ENCODE peak calls at places on chromosomes 13 and 19, in eight cellular contexts. H is body of pancreas, U is tibial nerve, S is transverse colon, N is thoracic aorta, O is left lung, F is IMR-90, Y is hepatocyte. V is an unnamed sample.

GRCh38 chr19:10888421-10888866 is 17.1 kb downstream of the CARM1 start:
- DNase-seq in H (no peak), U (no peak), S (no peak), N (no peak), O (no peak), F (no peak), Y (no peak), V (no peak)

GRCh38 chr19:11551603-11552235 is 7.3 kb downstream of the ELOF1 start:
- DNase-seq in H (no peak), U (no peak), S (peak; percentile 26), N (no peak), O (no peak), F (no peak), Y (no peak), V (no peak)

GRCh38 chr19:13748169-13748884 is 16.0 kb upstream of the MRI1 start:
- DNase-seq in H (no peak), U (no peak), S (peak; percentile 40), N (no peak), O (no peak), F (peak; percentile 74), Y (peak; percentile 52), V (no peak)

GRCh38 chr13:25401958-25402357 is 30.2 kb downstream of the ATP8A2 start:
- DNase-seq in H (no peak), U (no peak), S (no peak), N (no peak), O (no peak), F (no peak), Y (no peak), V (no peak)

GRCh38 chr13:103029798-103030197 is 36.4 kb downstream of the SLC10A2 start:
- DNase-seq in H (no peak), U (no peak), S (no peak), N (no peak), O (no peak), F (no peak), Y (no peak), V (no peak)

GRCh38 chr19:38039966-38040365 is 133.0 kb downstream of the SIPA1L3 start:
- DNase-seq in H (no peak), U (no peak), S (no peak), N (no peak), O (no peak), F (peak; percentile 99), Y (no peak), V (no peak)

GRCh38 chr19:57587529-57587928 is 3.6 kb downstream of the ZIK1 start:
- DNase-seq in H (no peak), U (no peak), S (no peak), N (no peak), O (no peak), F (peak; percentile 87), Y (no peak), V (no peak)

GRCh38 chr13:30792257-30793000 is 57.1 kb downstream of the ALOX5AP start:
- DNase-seq in H (peak; percentile 62), U (peak; percentile 49), S (peak; percentile 50), N (peak; percentile 38), O (peak; percentile 83), F (peak; percentile 94), Y (peak; percentile 81), V (no peak)

GRCh38 chr19:11942008-11942842 is 17.3 kb downstream of the ZNF700 start:
- DNase-seq in H (no peak), U (no peak), S (no peak), N (no peak), O (no peak), F (no peak), Y (no peak), V (no peak)

GRCh38 chr19:56309511-56310185 is 5.0 kb downstream of the ZSCAN5A start:
- DNase-seq in H (peak; percentile 43), U (no peak), S (peak; percentile 51), N (no peak), O (peak; percentile 47), F (peak; percentile 4), Y (peak; percentile 69), V (no peak)

GRCh38 chr19:42412223-42412622 is 15.0 kb downstream of the LIPE start:
- DNase-seq in H (no peak), U (no peak), S (peak; percentile 81), N (no peak), O (no peak), F (no peak), Y (peak; percentile 38), V (no peak)

GRCh38 chr13:48500652-48501197 is 32.2 kb downstream of the RCBTB2 start:
- DNase-seq in H (no peak), U (no peak), S (no peak), N (no peak), O (no peak), F (peak; percentile 96), Y (peak; percentile 64), V (no peak)

GRCh38 chr13:113442985-113443362 is 10.3 kb downstream of the ADPRHL1 start:
- DNase-seq in H (no peak), U (no peak), S (no peak), N (no peak), O (no peak), F (no peak), Y (no peak), V (no peak)

GRCh38 chr19:50844296-50844935 is 10.3 kb upstream of the KLK3 start:
- DNase-seq in H (no peak), U (no peak), S (no peak), N (no peak), O (no peak), F (no peak), Y (no peak), V (no peak)

GRCh38 chr19:8663920-8664670 is 33.7 kb downstream of the NFILZ start:
- DNase-seq in H (no peak), U (no peak), S (no peak), N (no peak), O (no peak), F (no peak), Y (no peak), V (no peak)

GRCh38 chr19:48637948-48638830 is 1.0 kb upstream of the DBP start:
- DNase-seq in H (peak; percentile 91), U (peak; percentile 81), S (peak; percentile 88), N (no peak), O (peak; percentile 85), F (peak; percentile 96), Y (peak; percentile 95), V (peak; percentile 94)

GRCh38 chr19:36060430-36060829 is 5.7 kb downstream of the WDR62 start:
- DNase-seq in H (no peak), U (peak; percentile 53), S (peak; percentile 24), N (no peak), O (no peak), F (peak; percentile 63), Y (peak; percentile 67), V (no peak)

GRCh38 chr13:82847595-82847994 is 1034.7 kb downstream of the SLITRK1 start:
- DNase-seq in H (no peak), U (no peak), S (no peak), N (no peak), O (no peak), F (no peak), Y (no peak), V (no peak)

GRCh38 chr19:21603431-21604153 is 98.2 kb downstream of the ZNF429 start:
- DNase-seq in H (no peak), U (no peak), S (no peak), N (no peak), O (no peak), F (no peak), Y (no peak), V (no peak)
- H3K4me3 ChIP-seq in H (no peak overlapping the region), U (peak overlapping the region; percentile 28), S (peak overlapping the region; percentile 53), N (peak overlapping the region; percentile 80), O (peak overlapping the region; percentile 44), F (no peak overlapping the region), Y (no peak overlapping the region), V (peak overlapping the region; percentile 61)

DNA sequence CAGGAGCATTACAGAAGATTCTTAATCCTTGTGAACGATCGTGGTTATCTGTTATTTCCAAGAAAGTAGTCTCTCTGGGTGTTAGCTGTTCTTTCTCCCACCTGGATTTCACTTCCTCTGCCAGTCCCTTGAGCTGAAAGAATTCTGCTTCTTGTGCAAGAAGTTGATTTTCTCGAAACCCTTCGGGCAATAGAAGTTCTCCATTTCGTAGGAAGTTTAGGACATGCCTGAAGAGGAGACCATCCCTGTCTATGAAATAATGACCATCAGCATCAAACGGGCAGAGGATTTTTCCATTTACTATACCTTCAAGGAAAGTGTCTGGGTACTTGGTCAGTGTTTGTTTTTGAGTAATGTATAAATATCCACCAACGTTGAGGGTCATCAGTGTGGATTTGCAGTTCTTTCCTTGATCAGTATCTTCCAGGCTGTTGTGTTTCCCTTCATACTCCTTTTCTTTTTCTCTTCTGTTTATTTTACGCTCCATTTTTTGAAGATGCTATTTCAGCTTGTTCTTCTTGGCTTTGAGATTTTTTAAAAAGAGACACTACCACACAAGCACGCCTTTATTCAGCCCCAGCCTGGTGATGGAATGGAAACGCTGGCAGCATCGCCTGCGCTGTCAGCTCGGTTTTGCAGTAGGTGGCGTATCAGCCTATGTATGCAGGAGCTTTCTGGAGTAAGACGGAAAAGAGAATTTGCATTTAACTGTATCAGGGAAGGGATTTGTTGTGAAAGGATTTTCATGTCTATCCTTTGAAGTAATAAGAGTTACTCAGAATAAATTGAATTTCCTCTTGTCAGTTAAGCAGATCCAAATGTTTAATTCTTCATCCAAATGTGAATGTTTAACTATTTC is 6.5 kb downstream of the KCTD4 start:
- DNase-seq in H (peak; percentile 18), U (peak; percentile 36), S (peak; percentile 23), N (no peak), O (peak; percentile 39), F (peak; percentile 34), Y (peak; percentile 35), V (peak; percentile 76)
- TF ChIP-seq CTCF in H (peak; percentile 31), U (peak; percentile 26), S (peak; percentile 19), N (peak; percentile 41), O (no peak), F (peak; percentile 33), Y (peak; percentile 47), V (peak; percentile 44)

GRCh38 chr19:20858861-20859260 is 64.2 kb upstream of the ZNF85 start:
- DNase-seq in H (no peak), U (no peak), S (no peak), N (no peak), O (no peak), F (no peak), Y (no peak), V (no peak)

GRCh38 chr19:20863176-20863575 is 59.9 kb upstream of the ZNF85 start:
- DNase-seq in H (peak; percentile 11), U (no peak), S (no peak), N (no peak), O (no peak), F (no peak), Y (no peak), V (no peak)

GRCh38 chr19:20860339-20860738 is 62.7 kb upstream of the ZNF85 start:
- DNase-seq in H (no peak), U (no peak), S (no peak), N (no peak), O (no peak), F (no peak), Y (no peak), V (no peak)

GRCh38 chr19:20858218-20858617 is 64.8 kb upstream of the ZNF85 start:
- DNase-seq in H (no peak), U (no peak), S (no peak), N (no peak), O (no peak), F (no peak), Y (no peak), V (no peak)
- H3K27ac ChIP-seq in H (no peak overlapping the region), U (no peak overlapping the region), S (no peak overlapping the region), N (no peak overlapping the region), O (no peak overlapping the region), F (no peak overlapping the region), Y (no peak overlapping the region), V (no peak overlapping the region)

DNA sequence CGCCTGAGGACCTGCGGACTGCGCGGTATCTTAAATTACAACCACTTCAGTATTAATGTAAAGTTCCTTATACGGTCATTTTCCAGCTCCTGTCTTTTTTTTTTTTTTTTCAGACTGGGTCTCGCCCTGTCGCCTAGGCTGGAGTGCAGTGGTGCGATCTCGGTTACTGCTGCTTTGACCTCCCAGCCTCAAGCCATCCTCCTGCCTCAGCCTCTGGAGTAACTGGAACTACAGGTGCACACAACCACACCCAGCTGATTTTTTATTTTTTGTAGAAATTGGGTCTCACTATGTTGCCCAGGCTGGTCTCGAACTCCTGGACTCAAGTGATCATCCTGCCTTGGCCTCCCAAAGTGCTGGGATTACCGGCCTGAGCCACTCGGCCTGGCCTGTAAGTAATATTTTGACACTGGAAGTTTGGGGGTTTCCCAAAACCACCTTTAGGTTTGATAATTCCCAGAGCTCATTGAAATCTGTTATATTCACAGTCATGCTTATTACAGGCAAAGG is 406 bp upstream of the EID2B start:
- DNase-seq in H (no peak), U (no peak), S (no peak), N (no peak), O (no peak), F (no peak), Y (no peak), V (no peak)
- H3K4me3 ChIP-seq in H (no peak overlapping the region), U (peak overlapping the region; percentile 78), S (no peak overlapping the region), N (peak overlapping the region; percentile 90), O (peak overlapping the region; percentile 87), F (no peak overlapping the region), Y (no peak overlapping the region), V (peak overlapping the region; percentile 95)

V was measured in coronary artery.